ENCODE peak calls at places on chromosomes 16 and 17, in four cellular contexts. F is A549, C is GM12878, R is K562. B is an unnamed sample.

GRCh38 chr16:22739077-22739476 is 74.9 kb upstream of the HS3ST2 start:
- DNase-seq in F (no peak), C (no peak), R (no peak), B (no peak)

GRCh38 chr16:68081796-68082567 is 3.2 kb upstream of the NFATC3 start:
- DNase-seq in F (no peak), C (no peak), R (no peak), B (no peak)

GRCh38 chr16:9840761-9841665 is 341.2 kb downstream of the GRIN2A start:
- DNase-seq in F (no peak), C (peak; percentile 71), R (no peak), B (no peak)

GRCh38 chr16:11143741-11144035 is 112.3 kb downstream of the SOCS1 start:
- DNase-seq in F (no peak), C (no peak), R (no peak), B (no peak)

GRCh38 chr17:61490540-61490975 is 38.3 kb downstream of the TBX4 start:
- DNase-seq in F (peak; percentile 62), C (no peak), R (no peak), B (peak; percentile 90)

GRCh38 chr16:54446639-54447038 is 160.1 kb upstream of the IRX3 start:
- DNase-seq in F (no peak), C (no peak), R (no peak), B (no peak)

GRCh38 chr16:26547681-26548080 is 519.0 kb upstream of the C16orf82 start:
- DNase-seq in F (no peak), C (no peak), R (no peak), B (no peak)

GRCh38 chr16:6957676-6958075 is 375.0 kb upstream of the RBFOX1 start:
- DNase-seq in F (no peak), C (no peak), R (no peak), B (no peak)

GRCh38 chr16:85460983-85461813 is 151.9 kb upstream of the GSE1 start:
- DNase-seq in F (peak; percentile 52), C (no peak), R (peak; percentile 73), B (peak; percentile 56)

GRCh38 chr17:10155334-10156081 is 42.9 kb downstream of the GAS7 start:
- DNase-seq in F (no peak), C (no peak), R (no peak), B (peak; percentile 46)

GRCh38 chr16:74439685-74440084 is 18.4 kb upstream of the CLEC18B start:
- DNase-seq in F (no peak), C (no peak), R (no peak), B (no peak)

GRCh38 chr17:37430051-37430591 is 23.4 kb downstream of the TADA2A start:
- DNase-seq in F (no peak), C (no peak), R (no peak), B (peak; percentile 75)

GRCh38 chr16:24681793-24682192 is 47.7 kb upstream of the TNRC6A start:
- DNase-seq in F (no peak), C (no peak), R (no peak), B (peak; percentile 51)

GRCh38 chr16:27547134-27547533 is 2.6 kb downstream of the GTF3C1 start:
- DNase-seq in F (no peak), C (no peak), R (peak; percentile 64), B (peak; percentile 79)

GRCh38 chr17:56441331-56441730 is 152.2 kb upstream of the NOG start:
- DNase-seq in F (no peak), C (no peak), R (no peak), B (peak; percentile 81)

GRCh38 chr16:12449374-12449773 is 354.3 kb downstream of the CPPED1 start:
- DNase-seq in F (no peak), C (no peak), R (no peak), B (no peak)

GRCh38 chr16:2827481-2827790 is 2.7 kb upstream of the ZG16B start:
- DNase-seq in F (no peak), C (no peak), R (no peak), B (no peak)

GRCh38 chr16:66267287-66268137 is 99.0 kb upstream of the CDH5 start:
- DNase-seq in F (no peak), C (no peak), R (no peak), B (no peak)

GRCh38 chr16:4625617-4626159 is 1.1 kb downstream of the MGRN1 start:
- DNase-seq in F (no peak), C (no peak), R (no peak), B (no peak)

GRCh38 chr16:2196162-2196980 is at the start of gene CASKIN1:
- DNase-seq in F (no peak), C (no peak), R (peak; percentile 88), B (no peak)

GRCh38 chr16:58460219-58460610 is 39.7 kb upstream of the NDRG4 start:
- DNase-seq in F (no peak), C (no peak), R (no peak), B (no peak)

GRCh38 chr17:14630025-14630424 is 329.1 kb downstream of the HS3ST3B1 start:
- DNase-seq in F (no peak), C (no peak), R (no peak), B (no peak)
- H3K4me2 ChIP-seq in F (no peak overlapping the region), C (no peak overlapping the region), R (no peak overlapping the region), B (no peak overlapping the region)

DNA sequence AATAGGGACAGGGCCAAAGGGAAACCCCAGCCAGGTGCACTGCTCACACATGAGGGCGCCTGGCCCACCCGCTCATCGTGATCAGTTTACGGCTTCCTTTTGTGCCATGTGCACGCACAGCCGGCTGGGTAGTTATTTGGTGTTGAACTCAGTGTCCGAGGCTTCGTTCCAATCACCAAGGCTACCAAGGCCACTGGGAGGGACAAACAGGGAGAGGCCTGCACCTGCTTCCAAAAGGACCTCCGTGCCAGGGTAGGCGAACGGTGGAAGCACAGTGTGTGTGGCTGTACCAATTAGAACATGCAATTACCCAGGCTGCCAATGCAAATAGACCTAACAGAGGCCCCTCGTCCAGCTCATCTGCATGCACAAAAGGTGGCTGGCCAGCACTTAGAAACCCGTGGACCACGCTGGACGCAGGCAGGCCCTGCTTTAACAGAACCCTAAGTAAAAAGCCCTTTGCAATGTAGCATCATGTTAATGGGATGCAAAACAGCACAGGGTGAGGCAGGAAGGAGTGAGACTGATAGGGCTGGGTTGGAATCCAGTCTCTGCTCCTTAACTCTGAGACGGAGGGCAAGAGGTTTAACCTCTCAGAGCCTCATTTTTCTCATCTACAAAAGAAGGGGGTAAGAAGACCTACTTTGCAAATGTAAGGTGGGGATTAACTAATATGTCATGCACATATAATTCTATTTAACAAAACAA is 204.0 kb downstream of the XYLT1 start:
- DNase-seq in F (no peak), C (no peak), R (no peak), B (no peak)
- TF ChIP-seq RCOR1 in F (no peak), C (no peak), R (no peak), B (no peak)

DNA sequence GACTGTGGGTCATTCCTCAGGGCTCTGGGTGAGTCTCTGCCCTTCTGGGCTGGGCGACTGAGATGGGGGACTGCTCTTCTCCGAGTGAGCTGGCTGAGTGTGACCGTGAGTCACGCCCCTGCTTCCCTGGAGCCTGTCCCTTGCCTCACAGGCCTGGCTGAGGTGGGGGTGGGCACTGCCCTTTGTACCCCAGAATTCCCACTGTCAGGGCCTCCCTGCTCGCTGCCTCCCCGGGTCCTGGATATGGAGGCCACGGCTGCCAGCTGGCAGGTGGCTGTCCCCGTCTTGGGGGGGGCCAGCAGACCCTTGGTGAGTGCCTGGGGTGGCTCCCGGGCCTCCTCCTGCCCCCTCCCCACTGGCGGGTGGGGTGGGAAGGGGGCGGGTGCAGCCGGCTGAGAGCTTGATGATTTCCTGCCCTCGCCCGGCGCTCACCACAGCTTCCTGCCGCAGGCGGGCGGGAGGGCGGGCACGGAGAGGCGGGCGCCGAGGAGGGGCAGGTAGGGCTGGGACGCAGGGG is at the start of gene LAT:
- DNase-seq in F (no peak), C (no peak), R (no peak), B (no peak)
- TF ChIP-seq BHLHE40 in F (no peak), C (no peak), R (no peak), B (no peak)

DNA sequence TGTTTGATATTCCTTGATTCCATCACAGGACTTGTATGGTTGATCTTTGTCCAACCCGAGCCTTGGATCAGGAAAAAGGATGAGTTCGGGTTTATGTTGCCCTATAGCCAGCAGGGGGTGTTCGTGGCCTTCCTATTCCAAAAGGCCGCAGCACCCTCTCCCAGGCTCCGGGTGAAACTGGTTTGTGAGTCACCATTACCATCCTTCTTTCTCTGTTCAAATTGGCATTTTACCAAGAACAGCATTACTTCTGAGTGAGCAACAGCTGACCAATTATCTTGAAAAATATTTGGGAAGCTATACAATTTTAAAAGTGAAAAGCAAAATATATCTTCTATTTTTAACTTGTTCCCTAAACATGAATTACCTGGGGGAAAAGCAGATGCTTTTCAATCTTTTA is 24.3 kb upstream of the KRT20 start:
- DNase-seq in F (peak; percentile 91), C (no peak), R (peak; percentile 73), B (peak; percentile 98)
- H3K4me2 ChIP-seq in F (peak overlapping the region; percentile 68), C (no peak overlapping the region), R (no peak overlapping the region), B (peak overlapping the region; percentile 16)

DNA sequence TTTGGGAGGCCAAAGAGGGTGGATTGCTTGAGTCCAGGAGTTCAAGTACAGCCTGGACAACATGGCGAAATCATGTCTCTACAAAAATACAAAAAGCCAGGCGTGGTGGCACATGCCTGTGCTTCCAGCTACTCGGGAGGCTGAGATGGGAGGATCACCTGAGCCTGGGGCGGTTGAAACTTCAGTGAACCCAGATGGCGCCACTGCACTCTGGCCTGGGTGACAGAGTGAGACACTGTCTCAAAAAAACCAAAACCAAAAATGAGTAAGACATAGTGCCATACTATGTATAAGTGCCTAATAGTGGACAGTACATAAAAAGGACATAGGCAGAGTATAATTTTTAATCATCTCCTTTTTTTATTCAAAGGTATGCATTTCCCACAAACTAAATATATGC is 4.0 kb downstream of the CTC1 start:
- DNase-seq in F (no peak), C (no peak), R (no peak), B (no peak)
- TF ChIP-seq RCOR1 in F (no peak), C (no peak), R (no peak), B (no peak)

GRCh38 chr17:62724398-62725146 is 83.5 kb downstream of the MARCHF10 start:
- DNase-seq in F (no peak), C (peak; percentile 91), R (no peak), B (peak; percentile 44)
- TF ChIP-seq BHLHE40 in F (no peak), C (peak; percentile 97), R (no peak), B (peak; percentile 43)

GRCh38 chr17:4514779-4515178 is 16.1 kb downstream of the SPNS2 start:
- DNase-seq in F (no peak), C (no peak), R (no peak), B (no peak)

GRCh38 chr17:4512156-4513112 is 13.8 kb downstream of the SPNS2 start:
- DNase-seq in F (no peak), C (no peak), R (no peak), B (no peak)

GRCh38 chr17:4515501-4515900 is 16.8 kb downstream of the SPNS2 start:
- DNase-seq in F (no peak), C (no peak), R (no peak), B (no peak)

GRCh38 chr17:4513113-4514032 is 14.7 kb downstream of the SPNS2 start:
- DNase-seq in F (no peak), C (no peak), R (no peak), B (no peak)

DNA sequence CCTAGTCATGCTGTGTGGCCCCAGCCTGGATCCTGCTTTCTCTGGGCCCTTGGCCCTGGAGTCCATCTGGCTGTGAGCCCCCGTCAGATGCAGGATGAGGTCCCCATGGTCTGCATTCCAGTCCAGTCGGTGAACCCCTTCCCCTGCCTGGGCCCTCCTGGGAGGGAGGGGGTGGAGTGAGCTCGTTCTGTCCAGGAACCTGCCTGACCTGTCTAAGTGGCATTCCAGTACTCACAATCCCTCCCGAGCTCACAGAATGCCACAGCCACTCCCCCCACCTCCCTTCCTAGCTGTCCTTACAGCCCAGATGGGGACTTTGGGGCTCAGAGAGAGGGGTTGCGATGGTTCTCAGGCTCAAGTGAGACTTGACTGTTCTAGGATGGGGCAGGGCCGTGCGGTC is 15.5 kb downstream of the SPNS2 start:
- DNase-seq in F (no peak), C (no peak), R (no peak), B (no peak)
- H3K4me2 ChIP-seq in F (no peak overlapping the region), C (no peak overlapping the region), R (no peak overlapping the region), B (no peak overlapping the region)